ENCODE peak calls at places on chromosomes 2 and 18, in five cellular contexts. R is prostate gland, I is HCT116, Y is IMR-90, K is GM12891. P is an unnamed sample.

GRCh38 chr2:115549731-115550130 is 1107.3 kb downstream of the DPP10 start:
- DNase-seq in R (no peak), I (no peak), K (no peak), Y (no peak), P (no peak)

GRCh38 chr2:187497858-187498463 is 49.9 kb upstream of the CALCRL start:
- DNase-seq in R (no peak), I (peak), Y (no peak), K (no peak), P (no peak)

GRCh38 chr2:235234711-235235110 is 259.1 kb upstream of the AGAP1 start:
- DNase-seq in R (no peak), Y (peak), K (no peak), I (no peak), P (no peak)

GRCh38 chr18:74803769-74804168 is 206.1 kb downstream of the ZNF407 start:
- DNase-seq in R (no peak), I (no peak), K (no peak), Y (no peak), P (no peak)

GRCh38 chr2:73593676-73594075 is 48.5 kb downstream of the NAT8 start:
- DNase-seq in R (no peak), I (no peak), K (no peak), Y (peak), P (no peak)

GRCh38 chr2:38598200-38598990 is 4.3 kb downstream of the HNRNPLL start:
- DNase-seq in Y (peak), I (no peak), K (no peak), R (no peak), P (no peak)

GRCh38 chr2:183950673-183951072 is 647.7 kb upstream of the ZNF804A start:
- DNase-seq in I (no peak), R (no peak), K (no peak), Y (no peak), P (no peak)

GRCh38 chr2:187917535-187917934 is 363.3 kb upstream of the TFPI start:
- DNase-seq in Y (peak), I (no peak), R (no peak), K (no peak), P (no peak)

GRCh38 chr2:211045025-211045424 is 488.6 kb downstream of the CPS1 start:
- DNase-seq in Y (no peak), I (no peak), K (no peak), R (no peak), P (no peak)

GRCh38 chr2:215427585-215427984 is 8.3 kb downstream of the FN1 start:
- DNase-seq in Y (peak), K (no peak), I (no peak), R (no peak), P (no peak)

GRCh38 chr18:76909418-76909817 is 87.1 kb downstream of the ZNF236 start:
- DNase-seq in Y (no peak), I (no peak), K (no peak), R (no peak), P (no peak)

GRCh38 chr2:205358351-205358815 is 323.9 kb upstream of the NRP2 start:
- DNase-seq in I (no peak), Y (peak), R (no peak), K (no peak), P (no peak)

GRCh38 chr2:207260947-207261346 is 95.2 kb upstream of the KLF7 start:
- DNase-seq in K (no peak), R (no peak), I (no peak), Y (peak), P (no peak)

GRCh38 chr18:57790316-57790715 is 12.8 kb downstream of the ATP8B1 start:
- DNase-seq in R (no peak), K (no peak), Y (no peak), I (no peak), P (no peak)

GRCh38 chr2:27241761-27242613 is 20.9 kb downstream of the SLC30A3 start:
- DNase-seq in Y (no peak), R (no peak), K (no peak), I (no peak), P (no peak)

GRCh38 chr2:69298261-69298660 is 88.8 kb downstream of the GFPT1 start:
- DNase-seq in K (no peak), I (no peak), Y (peak), R (no peak), P (peak)

GRCh38 chr2:143261986-143262784 is 133.0 kb downstream of the ARHGAP15 start:
- DNase-seq in I (no peak), Y (peak), R (no peak), K (no peak), P (no peak)

GRCh38 chr2:96965781-96966514 is 20.4 kb downstream of the FAM178B start:
- DNase-seq in K (no peak), Y (no peak), I (no peak), R (no peak), P (no peak)

GRCh38 chr2:36731941-36732700 is 35.6 kb downstream of the VIT start:
- DNase-seq in K (no peak), I (no peak), R (no peak), Y (peak), P (no peak)

GRCh38 chr2:240981871-240982800 is 16.3 kb upstream of the SNED1 start:
- DNase-seq in R (no peak), I (no peak), K (no peak), Y (no peak), P (no peak)

GRCh38 chr2:241268306-241268705 is 47.2 kb downstream of the HDLBP start:
- DNase-seq in Y (no peak), R (no peak), I (no peak), K (no peak), P (no peak)

GRCh38 chr2:202831241-202831997 is 40.1 kb downstream of the ICA1L start:
- DNase-seq in I (peak), K (peak), Y (peak), R (peak), P (peak)

GRCh38 chr2:49715597-49715996 is 561.3 kb upstream of the FSHR start:
- DNase-seq in R (no peak), Y (no peak), I (no peak), K (no peak), P (no peak)

DNA sequence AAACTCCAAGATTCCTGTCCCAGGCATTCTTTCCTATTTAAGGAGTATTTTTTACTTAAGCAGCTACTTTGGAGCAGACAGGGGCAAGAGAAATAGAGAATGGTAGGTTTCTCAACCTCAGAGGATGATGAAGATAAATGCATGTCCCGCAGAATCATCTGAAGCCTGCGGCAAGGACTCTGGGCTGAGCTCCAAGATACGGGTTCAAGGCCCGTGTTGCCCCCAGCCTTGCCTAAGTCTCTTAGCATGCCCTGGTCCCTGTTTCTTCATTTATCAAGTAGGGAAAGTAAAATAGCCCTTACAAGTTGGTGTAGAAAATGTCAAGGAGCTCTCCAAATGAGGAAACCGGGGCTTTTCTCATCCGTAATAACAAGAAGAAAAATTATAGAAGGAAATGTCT is 214.0 kb downstream of the KLHL29 start:
- DNase-seq in R (no peak), K (no peak), I (no peak), Y (no peak), P (no peak)
- TF ChIP-seq POLR2A in R (no peak), K (no peak), I (no peak), Y (no peak), P (no peak)

DNA sequence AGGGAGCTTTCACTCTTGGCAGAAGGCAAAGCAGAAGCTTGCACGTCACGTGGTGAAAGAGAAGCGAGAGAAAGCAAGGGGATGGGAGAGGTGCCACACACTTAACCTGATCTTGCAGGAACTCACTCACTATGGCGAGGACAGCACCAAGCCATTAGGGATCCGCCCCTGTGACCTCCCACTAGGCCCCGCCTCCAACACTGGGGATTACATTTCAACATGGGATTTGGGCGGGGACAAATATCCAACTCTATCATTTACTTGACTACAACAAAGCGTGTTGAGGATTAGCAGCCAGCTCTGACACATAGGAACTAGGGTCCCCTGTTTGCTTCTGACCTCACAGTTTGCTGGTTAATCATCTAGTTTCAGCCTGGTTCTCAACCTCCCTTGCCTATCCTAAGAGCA is 35.8 kb downstream of the LBH start:
- DNase-seq in I (no peak), Y (no peak), R (no peak), K (no peak), P (no peak)
- TF ChIP-seq POLR2A in I (no peak), Y (no peak), R (no peak), K (no peak), P (no peak)

GRCh38 chr2:84459028-84459943 is at the start of gene SUCLG1:
- DNase-seq in K (peak), R (peak), Y (peak), I (peak), P (peak)
- TF ChIP-seq POLR2A in K (peak), R (peak), Y (peak), I (peak), P (peak)

GRCh38 chr2:64608867-64609228 is 44.9 kb downstream of the SERTAD2 start:
- DNase-seq in K (no peak), I (no peak), R (no peak), Y (no peak), P (no peak)

GRCh38 chr2:64604929-64605550 is 48.7 kb downstream of the SERTAD2 start:
- DNase-seq in K (no peak), Y (peak), R (peak), I (no peak), P (no peak)

GRCh38 chr2:64607381-64607780 is 46.3 kb downstream of the SERTAD2 start:
- DNase-seq in Y (no peak), K (no peak), I (no peak), R (no peak), P (no peak)

GRCh38 chr2:64605991-64606494 is 47.7 kb downstream of the SERTAD2 start:
- DNase-seq in K (no peak), Y (no peak), R (no peak), I (no peak), P (no peak)

DNA sequence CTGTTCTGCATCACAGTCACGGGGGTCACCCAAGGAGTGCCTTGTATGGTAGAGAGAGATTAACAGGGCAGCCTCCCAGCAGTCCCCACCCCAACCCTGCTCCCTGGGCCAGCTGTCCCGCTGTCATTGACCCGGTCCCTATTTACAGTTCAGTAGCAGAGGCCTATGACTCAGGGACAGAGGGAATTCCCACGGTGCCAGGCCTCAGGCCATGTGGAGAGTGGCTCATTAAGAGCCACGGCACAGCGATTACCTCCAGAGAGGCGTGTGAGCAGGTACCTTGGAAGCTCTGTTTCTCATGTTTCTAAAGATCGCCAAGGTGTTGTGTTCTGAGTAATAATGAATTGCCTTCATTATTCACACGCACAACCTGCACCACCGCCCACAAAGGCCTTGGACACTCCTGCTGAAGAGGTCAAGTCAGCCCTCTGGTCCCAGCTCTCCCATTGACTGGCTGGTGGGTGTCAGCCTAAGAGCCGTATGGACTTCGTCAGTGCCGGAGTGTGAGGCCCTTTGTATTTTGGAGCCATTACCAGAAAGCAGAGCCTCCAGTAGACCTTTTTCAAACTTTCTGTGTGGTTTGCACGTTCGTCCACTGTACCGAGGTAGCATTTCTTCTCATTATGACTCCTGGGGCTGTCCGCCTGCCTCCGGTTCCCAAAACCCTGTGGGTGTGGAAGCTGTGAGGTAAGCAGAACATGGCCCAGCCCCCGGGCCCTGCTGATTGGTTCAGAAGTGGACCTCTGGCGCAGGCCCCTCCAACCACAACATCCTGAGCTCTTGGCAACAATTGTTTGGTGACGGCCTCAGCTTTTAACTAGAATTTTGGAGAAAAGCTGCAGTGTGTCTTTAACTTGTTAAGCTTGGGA is 47.0 kb downstream of the SERTAD2 start:
- DNase-seq in K (peak), I (no peak), Y (no peak), R (peak), P (no peak)
- TF ChIP-seq POLR2A in K (peak), I (no peak), Y (no peak), R (peak), P (no peak)

DNA sequence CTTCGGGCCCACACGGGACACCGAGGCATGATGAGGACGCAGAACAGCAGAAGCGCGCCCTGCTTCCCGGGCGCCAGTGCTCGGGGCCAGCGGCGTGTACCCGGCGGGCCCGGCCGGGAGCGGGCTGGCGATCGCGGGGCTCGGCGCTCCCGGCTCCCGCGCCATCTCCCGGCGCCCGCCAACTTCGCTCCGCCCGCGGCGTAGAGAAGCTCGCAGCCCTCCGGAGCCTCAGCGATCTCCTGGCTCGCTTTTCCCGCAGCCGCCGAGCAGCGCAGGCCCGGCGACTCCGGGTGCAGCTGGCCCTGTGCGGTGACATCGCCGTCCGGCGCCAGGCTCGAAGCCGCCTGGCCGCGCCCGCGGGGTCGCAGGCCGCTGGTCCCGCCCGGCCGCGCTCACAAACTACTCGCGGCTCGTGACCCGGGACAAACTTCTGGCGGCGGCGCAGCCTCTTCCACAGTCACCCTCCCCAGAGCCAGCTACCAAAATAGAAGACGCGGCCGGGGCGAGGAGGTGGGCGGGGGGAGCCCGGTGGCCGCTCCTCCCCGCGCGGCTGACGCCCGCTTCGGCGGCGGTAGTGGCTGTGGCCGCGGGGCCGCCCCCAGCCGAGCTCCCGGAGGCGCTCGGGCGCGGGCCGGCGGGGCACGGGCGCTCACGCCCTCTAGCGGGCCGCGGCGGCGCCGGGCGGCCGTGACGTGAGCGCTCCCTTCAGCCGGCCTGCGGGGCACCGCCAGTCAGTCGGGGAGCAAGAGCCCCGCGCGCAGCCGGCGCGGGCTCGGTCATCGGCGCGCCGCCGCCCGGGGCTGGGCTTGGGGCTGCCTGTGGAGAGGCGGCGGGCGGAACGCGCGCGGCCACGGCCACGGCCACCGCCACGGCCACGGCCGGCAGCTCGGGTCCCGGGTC is at the start of gene PTPRM:
- DNase-seq in R (peak), K (peak), Y (peak), I (peak), P (peak)
- TF ChIP-seq POLR2A in R (peak), K (no peak), Y (peak), I (no peak), P (peak)

GRCh38 chr2:112055833-112056625 is 960 bp downstream of the TMEM87B start:
- DNase-seq in R (peak), I (no peak), Y (peak), K (no peak), P (peak)

GRCh38 chr2:112053917-112054846 is 887 bp upstream of the TMEM87B start:
- DNase-seq in K (peak), Y (peak), R (peak), I (peak), P (peak)

GRCh38 chr2:112056626-112056987 is 1.5 kb downstream of the TMEM87B start:
- DNase-seq in R (no peak), I (no peak), Y (no peak), K (no peak), P (no peak)

GRCh38 chr2:112059671-112060070 is 4.6 kb downstream of the TMEM87B start:
- DNase-seq in K (no peak), I (no peak), Y (no peak), R (no peak), P (no peak)

GRCh38 chr2:112055110-112055832 is at the start of gene TMEM87B:
- DNase-seq in I (peak), K (peak), R (peak), Y (peak), P (peak)
- TF ChIP-seq POLR2A in I (no peak), K (peak), R (peak), Y (peak), P (peak)

GRCh38 chr2:31233741-31234689 is at the start of gene EHD3:
- DNase-seq in K (peak), I (no peak), R (peak), Y (peak), P (peak)
- TF ChIP-seq POLR2A in K (no peak), I (no peak), R (peak), Y (peak), P (peak)

GRCh38 chr2:24012521-24013245 is 2.8 kb downstream of the MFSD2B start:
- DNase-seq in I (no peak), K (no peak), Y (no peak), R (no peak), P (no peak)

GRCh38 chr2:24009367-24009679 is 562 bp upstream of the MFSD2B start:
- DNase-seq in R (no peak), K (no peak), I (no peak), Y (no peak), P (no peak)

GRCh38 chr2:24010477-24011277 is 792 bp downstream of the MFSD2B start:
- DNase-seq in R (no peak), Y (no peak), I (no peak), K (no peak), P (no peak)

GRCh38 chr2:24009680-24010476 is at the start of gene MFSD2B:
- DNase-seq in R (no peak), I (no peak), Y (no peak), K (peak), P (no peak)

GRCh38 chr2:24011278-24012104 is 1.6 kb downstream of the MFSD2B start:
- DNase-seq in K (no peak), I (no peak), R (no peak), Y (no peak), P (no peak)
- TF ChIP-seq POLR2A in K (no peak), I (no peak), R (no peak), Y (no peak), P (no peak)

DNA sequence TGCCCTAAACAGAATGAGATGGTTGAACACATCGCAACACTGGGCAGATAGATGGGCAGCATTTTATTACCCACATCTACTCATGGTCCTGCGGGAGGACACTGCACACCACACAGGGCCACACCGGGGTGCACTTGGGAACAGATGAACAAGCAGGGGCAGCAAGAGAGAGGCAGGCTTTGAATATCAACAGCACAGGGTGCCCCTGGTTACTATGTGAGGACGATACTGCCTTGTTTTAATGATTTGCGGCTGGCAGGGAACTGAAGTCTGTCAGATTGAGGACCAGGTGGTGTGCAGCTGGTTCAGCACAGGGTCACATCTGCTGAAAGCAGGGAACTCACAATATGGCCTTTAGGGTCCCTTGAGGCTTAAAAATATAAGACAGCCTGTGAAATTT is 195.7 kb downstream of the PIEZO2 start:
- DNase-seq in I (no peak), Y (no peak), K (no peak), R (no peak), P (no peak)
- TF ChIP-seq POLR2A in I (no peak), Y (no peak), K (peak), R (no peak), P (no peak)

DNA sequence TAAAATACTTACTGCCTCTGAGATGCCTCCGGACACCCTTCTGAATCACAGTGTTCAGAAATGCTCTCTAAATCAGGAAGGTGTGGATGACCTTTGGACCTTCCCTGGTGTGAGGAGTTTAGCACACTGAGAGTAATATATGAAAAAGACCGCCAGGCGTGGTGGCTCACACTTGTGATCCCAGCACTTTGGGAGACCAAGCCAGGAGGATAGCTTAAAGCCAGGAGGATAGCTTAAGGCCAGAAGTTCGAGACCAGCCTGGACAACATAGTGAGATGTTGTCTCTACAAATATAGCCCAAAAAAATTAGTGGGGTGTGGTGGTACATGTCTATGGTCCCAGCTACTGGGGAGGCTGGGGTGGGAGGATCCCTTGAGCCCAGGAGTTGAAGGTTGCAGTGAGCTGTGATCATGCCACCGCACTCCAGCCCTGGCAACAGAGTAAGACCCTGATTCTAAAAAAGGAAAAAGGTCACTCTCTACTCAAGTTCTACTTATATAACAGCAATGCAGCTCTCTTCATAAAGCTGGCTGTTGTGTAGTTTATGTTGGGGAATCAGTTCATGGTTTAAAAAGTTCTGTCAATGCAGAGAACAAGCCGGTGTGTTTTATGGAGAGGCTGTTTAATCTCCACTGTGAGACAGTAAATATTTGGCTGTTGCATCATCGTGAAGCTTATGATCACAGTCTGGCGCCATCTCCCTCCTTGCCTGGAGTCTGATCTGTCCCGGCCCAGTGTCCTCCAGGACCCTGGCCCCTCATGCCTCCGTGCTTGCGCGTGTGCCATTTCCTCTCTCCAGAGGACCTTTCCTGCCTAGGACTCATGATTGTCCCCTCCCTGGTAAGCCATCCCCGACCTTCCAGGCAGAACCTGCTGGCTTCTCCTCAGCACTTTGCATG is 184.5 kb downstream of the FAM210A start:
- DNase-seq in R (peak), K (no peak), Y (no peak), I (no peak), P (no peak)
- TF ChIP-seq POLR2A in R (no peak), K (no peak), Y (no peak), I (no peak), P (no peak)